ENCODE peak calls at places on chromosome 13, in six cellular contexts. Q is ascending aorta, I is AG04449, P is HL-60, V is OCI-M1, S is NCI-H2029. W is an unnamed sample.

GRCh38 chr13:98648676-98649075 is 71.8 kb upstream of the STK24 start:
- DNase-seq in S (no peak), I (no peak), Q (no peak), P (no peak), V (no peak), W (no peak)

GRCh38 chr13:112941349-112941748 is 27.7 kb upstream of the MCF2L start:
- DNase-seq in I (no peak), S (no peak), Q (no peak), P (no peak), V (no peak), W (no peak)

GRCh38 chr13:48188129-48188528 is 44.9 kb upstream of the ITM2B start:
- DNase-seq in S (no peak), I (no peak), V (no peak), P (no peak), Q (no peak), W (no peak)

GRCh38 chr13:112510002-112510780 is 77.8 kb downstream of the TUBGCP3 start:
- DNase-seq in I (no peak), V (peak), Q (no peak), P (no peak), S (no peak), W (peak)

GRCh38 chr13:98158172-98158907 is 15.4 kb downstream of the FARP1 start:
- DNase-seq in S (no peak), Q (no peak), V (no peak), P (no peak), I (no peak), W (no peak)

GRCh38 chr13:100089633-100090032 is 740 bp downstream of the PCCA start:
- DNase-seq in V (peak), S (no peak), Q (no peak), P (no peak), I (no peak), W (no peak)

GRCh38 chr13:30846311-30846710 is 59.8 kb upstream of the MEDAG start:
- DNase-seq in S (no peak), Q (no peak), P (no peak), I (no peak), V (no peak), W (no peak)

GRCh38 chr13:49859568-49859967 is 67.1 kb upstream of the KPNA3 start:
- DNase-seq in Q (no peak), S (no peak), P (no peak), V (no peak), I (peak), W (no peak)

GRCh38 chr13:79447741-79448140 is 33.2 kb upstream of the NDFIP2 start:
- DNase-seq in P (no peak), Q (no peak), S (no peak), V (no peak), I (no peak), W (no peak)

GRCh38 chr13:37290691-37291090 is 185.2 kb upstream of the CSNK1A1L start:
- DNase-seq in I (no peak), V (no peak), Q (no peak), S (no peak), P (no peak), W (no peak)

GRCh38 chr13:36628986-36629385 is 44.8 kb upstream of the SERTM1 start:
- DNase-seq in S (no peak), V (no peak), Q (no peak), I (no peak), P (no peak), W (no peak)

GRCh38 chr13:103289661-103290060 is 223.4 kb upstream of the SLC10A2 start:
- DNase-seq in I (no peak), P (no peak), V (no peak), Q (no peak), S (no peak), W (no peak)

GRCh38 chr13:69793803-69794453 is 313.7 kb upstream of the ATXN8OS start:
- DNase-seq in P (no peak), Q (no peak), V (peak), S (no peak), I (no peak), W (no peak)

GRCh38 chr13:29849731-29850212 is 645 bp downstream of the UBL3 start:
- DNase-seq in Q (no peak), I (no peak), V (peak), S (no peak), P (no peak), W (peak)

GRCh38 chr13:48500652-48501197 is 32.2 kb downstream of the RCBTB2 start:
- DNase-seq in V (peak), S (no peak), I (peak), Q (no peak), P (peak), W (no peak)

GRCh38 chr13:104385409-104385808 is 1319.2 kb upstream of the SLC10A2 start:
- DNase-seq in Q (no peak), S (no peak), V (no peak), P (no peak), I (no peak), W (no peak)

GRCh38 chr13:100517135-100517534 is 71.5 kb downstream of the GGACT start:
- DNase-seq in P (no peak), S (no peak), I (no peak), V (no peak), Q (no peak), W (no peak)

GRCh38 chr13:41177616-41178015 is 16.8 kb downstream of the KBTBD7 start:
- DNase-seq in I (no peak), Q (no peak), V (no peak), P (peak), S (no peak), W (no peak)

GRCh38 chr13:33639640-33640080 is 178.3 kb upstream of the RFC3 start:
- DNase-seq in I (no peak), P (no peak), Q (no peak), V (no peak), S (no peak), W (no peak)

GRCh38 chr13:29362849-29363604 is 232.5 kb downstream of the SLC7A1 start:
- DNase-seq in S (peak), I (no peak), Q (no peak), V (peak), P (peak), W (peak)

GRCh38 chr13:22372261-22372660 is 701.4 kb downstream of the FGF9 start:
- DNase-seq in V (peak), P (no peak), Q (no peak), I (no peak), S (no peak), W (no peak)

GRCh38 chr13:95924389-95924994 is 128.7 kb downstream of the UGGT2 start:
- DNase-seq in S (no peak), I (peak), V (peak), Q (no peak), P (peak), W (no peak)

GRCh38 chr13:74891610-74892009 is 590.4 kb downstream of the TBC1D4 start:
- DNase-seq in Q (no peak), V (no peak), S (peak), P (no peak), I (no peak), W (no peak)

GRCh38 chr13:61463027-61463426 is 47.4 kb upstream of the PCDH20 start:
- DNase-seq in V (no peak), S (no peak), Q (no peak), P (no peak), I (no peak), W (no peak)